ENCODE peak calls at places on chromosomes 16 and 17, in six cellular contexts. One of them, this sample, is unnamed.

GRCh38 chr16:85906349-85906748 is 7.4 kb downstream of the IRF8 start:
- DNase-seq in neuronal stem cell: no peak
- DNase-seq in mesenchymal stem cell: no peak
- DNase-seq in mesendoderm: no peak
- DNase-seq in IMR-90: no peak
- DNase-seq in H1: no peak
- DNase-seq in this sample: no peak

GRCh38 chr16:75351183-75351582 is 82.1 kb downstream of the CFDP1 start:
- DNase-seq in H1: no peak
- DNase-seq in IMR-90: peak
- DNase-seq in mesendoderm: no peak
- DNase-seq in neuronal stem cell: no peak
- DNase-seq in mesenchymal stem cell: peak
- DNase-seq in this sample: no peak

GRCh38 chr17:80446645-80447405 is 29.6 kb downstream of the NPTX1 start:
- DNase-seq in IMR-90: peak
- DNase-seq in mesendoderm: no peak
- DNase-seq in mesenchymal stem cell: peak
- DNase-seq in H1: no peak
- DNase-seq in neuronal stem cell: no peak
- DNase-seq in this sample: no peak

GRCh38 chr16:3998793-3999478 is 117.3 kb downstream of the ADCY9 start:
- DNase-seq in H1: no peak
- DNase-seq in mesendoderm: peak
- DNase-seq in mesenchymal stem cell: peak
- DNase-seq in neuronal stem cell: no peak
- DNase-seq in IMR-90: peak
- DNase-seq in this sample: no peak

GRCh38 chr17:13353590-13353989 is 248.1 kb downstream of the HS3ST3A1 start:
- DNase-seq in H1: no peak
- DNase-seq in mesendoderm: no peak
- DNase-seq in IMR-90: peak
- DNase-seq in neuronal stem cell: no peak
- DNase-seq in mesenchymal stem cell: peak
- DNase-seq in this sample: no peak

GRCh38 chr17:81317992-81318391 is 22.9 kb upstream of the SLC38A10 start:
- DNase-seq in mesenchymal stem cell: no peak
- DNase-seq in IMR-90: no peak
- DNase-seq in mesendoderm: no peak
- DNase-seq in neuronal stem cell: no peak
- DNase-seq in H1: no peak
- DNase-seq in this sample: peak

GRCh38 chr16:50267651-50268050 is 1.3 kb downstream of the ADCY7 start:
- DNase-seq in H1: no peak
- DNase-seq in mesenchymal stem cell: no peak
- DNase-seq in mesendoderm: no peak
- DNase-seq in IMR-90: no peak
- DNase-seq in neuronal stem cell: no peak
- DNase-seq in this sample: no peak

GRCh38 chr17:66422181-66422580 is 119.8 kb downstream of the PRKCA start:
- DNase-seq in H1: no peak
- DNase-seq in mesenchymal stem cell: no peak
- DNase-seq in mesendoderm: no peak
- DNase-seq in IMR-90: peak
- DNase-seq in neuronal stem cell: no peak
- DNase-seq in this sample: no peak

GRCh38 chr16:89410794-89411309 is 79.5 kb downstream of the ANKRD11 start:
- DNase-seq in mesenchymal stem cell: peak
- DNase-seq in IMR-90: peak
- DNase-seq in neuronal stem cell: no peak
- DNase-seq in mesendoderm: no peak
- DNase-seq in H1: no peak
- DNase-seq in this sample: no peak

GRCh38 chr17:72657467-72658317 is 434.8 kb downstream of the SLC39A11 start:
- DNase-seq in mesendoderm: peak
- DNase-seq in mesenchymal stem cell: no peak
- DNase-seq in neuronal stem cell: no peak
- DNase-seq in IMR-90: peak
- DNase-seq in H1: no peak
- DNase-seq in this sample: no peak

GRCh38 chr16:3158014-3158497 is 23.2 kb downstream of the ZNF213 start:
- DNase-seq in IMR-90: no peak
- DNase-seq in H1: no peak
- DNase-seq in mesendoderm: peak
- DNase-seq in mesenchymal stem cell: peak
- DNase-seq in neuronal stem cell: peak
- DNase-seq in this sample: no peak

GRCh38 chr16:27110524-27110896 is 43.8 kb downstream of the C16orf82 start:
- DNase-seq in mesenchymal stem cell: peak
- DNase-seq in mesendoderm: no peak
- DNase-seq in neuronal stem cell: no peak
- DNase-seq in IMR-90: no peak
- DNase-seq in H1: no peak
- DNase-seq in this sample: no peak

GRCh38 chr16:46482895-46483294 is 138.3 kb downstream of the SHCBP1 start:
- DNase-seq in IMR-90: no peak
- DNase-seq in mesenchymal stem cell: no peak
- DNase-seq in H1: no peak
- DNase-seq in neuronal stem cell: no peak
- DNase-seq in mesendoderm: no peak
- DNase-seq in this sample: no peak

GRCh38 chr16:87463722-87464690 is 28.8 kb downstream of the ZCCHC14 start:
- DNase-seq in H1: no peak
- DNase-seq in neuronal stem cell: no peak
- DNase-seq in IMR-90: peak
- DNase-seq in mesendoderm: no peak
- DNase-seq in mesenchymal stem cell: peak
- DNase-seq in this sample: no peak

GRCh38 chr16:50259334-50260205 is 6.8 kb upstream of the ADCY7 start:
- DNase-seq in mesenchymal stem cell: peak
- DNase-seq in neuronal stem cell: peak
- DNase-seq in IMR-90: no peak
- DNase-seq in H1: no peak
- DNase-seq in mesendoderm: no peak
- DNase-seq in this sample: no peak

GRCh38 chr16:67393111-67393789 is at the start of gene TPPP3:
- DNase-seq in H1: peak
- DNase-seq in mesenchymal stem cell: peak
- DNase-seq in mesendoderm: peak
- DNase-seq in IMR-90: peak
- DNase-seq in neuronal stem cell: peak
- DNase-seq in this sample: peak

GRCh38 chr17:13531701-13532100 is 70.0 kb downstream of the HS3ST3A1 start:
- DNase-seq in H1: no peak
- DNase-seq in IMR-90: no peak
- DNase-seq in mesenchymal stem cell: no peak
- DNase-seq in mesendoderm: no peak
- DNase-seq in neuronal stem cell: no peak
- DNase-seq in this sample: no peak

GRCh38 chr17:30567231-30568116 is 90.3 kb downstream of the GOSR1 start:
- DNase-seq in mesenchymal stem cell: no peak
- DNase-seq in neuronal stem cell: no peak
- DNase-seq in H1: no peak
- DNase-seq in mesendoderm: no peak
- DNase-seq in IMR-90: no peak
- DNase-seq in this sample: no peak

GRCh38 chr16:76081936-76082335 is 195.3 kb upstream of the CNTNAP4 start:
- DNase-seq in H1: no peak
- DNase-seq in mesenchymal stem cell: no peak
- DNase-seq in mesendoderm: no peak
- DNase-seq in IMR-90: no peak
- DNase-seq in neuronal stem cell: no peak
- DNase-seq in this sample: no peak

GRCh38 chr17:77686903-77687302 is 271.6 kb upstream of the TNRC6C start:
- DNase-seq in neuronal stem cell: no peak
- DNase-seq in mesenchymal stem cell: no peak
- DNase-seq in IMR-90: no peak
- DNase-seq in mesendoderm: no peak
- DNase-seq in H1: no peak
- DNase-seq in this sample: no peak

DNA sequence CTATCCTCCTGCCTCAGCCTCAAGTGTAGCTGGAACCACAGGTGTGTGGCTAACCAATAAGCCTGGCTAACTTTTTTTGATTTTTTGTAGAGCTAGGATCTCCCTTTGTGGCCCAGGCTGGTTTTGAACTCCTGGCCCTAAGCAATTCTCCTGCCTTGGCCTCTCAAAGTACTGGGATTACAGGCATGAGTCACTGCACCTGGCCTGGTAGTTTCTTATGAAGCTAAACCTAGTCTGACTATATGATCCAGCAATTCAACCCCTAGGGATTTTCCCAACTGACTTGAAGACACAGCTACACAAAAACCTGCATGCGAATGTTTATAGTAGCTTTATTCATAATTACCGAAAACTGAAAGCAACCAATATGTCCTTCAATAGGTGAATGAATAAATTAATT is 176.2 kb upstream of the IRX3 start:
- DNase-seq in IMR-90: no peak
- DNase-seq in H1: no peak
- DNase-seq in neuronal stem cell: no peak
- DNase-seq in mesenchymal stem cell: no peak
- DNase-seq in mesendoderm: no peak
- DNase-seq in this sample: no peak
- H2AK5ac ChIP-seq in IMR-90: no peak
- H2AK5ac ChIP-seq in H1: no peak
- H2AK5ac ChIP-seq in neuronal stem cell: no peak
- H2AK5ac ChIP-seq in mesenchymal stem cell: no peak
- H2AK5ac ChIP-seq in mesendoderm: no peak
- H2AK5ac ChIP-seq in this sample: no peak

GRCh38 chr17:29158515-29159275 is 21.5 kb downstream of the MYO18A start:
- DNase-seq in mesenchymal stem cell: peak
- DNase-seq in mesendoderm: peak
- DNase-seq in IMR-90: peak
- DNase-seq in neuronal stem cell: no peak
- DNase-seq in H1: no peak
- DNase-seq in this sample: no peak
- H3K18ac ChIP-seq in mesenchymal stem cell: peak
- H3K18ac ChIP-seq in mesendoderm: no peak
- H3K18ac ChIP-seq in IMR-90: peak
- H3K18ac ChIP-seq in neuronal stem cell: no peak
- H3K18ac ChIP-seq in H1: no peak
- H3K18ac ChIP-seq in this sample: no peak

GRCh38 chr16:1378804-1379053 is 27.0 kb downstream of the GNPTG start:
- DNase-seq in neuronal stem cell: no peak
- DNase-seq in mesendoderm: no peak
- DNase-seq in mesenchymal stem cell: no peak
- DNase-seq in H1: no peak
- DNase-seq in IMR-90: no peak
- DNase-seq in this sample: no peak

GRCh38 chr16:1377406-1378010 is 25.8 kb downstream of the GNPTG start:
- DNase-seq in mesendoderm: no peak
- DNase-seq in neuronal stem cell: no peak
- DNase-seq in mesenchymal stem cell: no peak
- DNase-seq in H1: no peak
- DNase-seq in IMR-90: no peak
- DNase-seq in this sample: no peak

GRCh38 chr16:1379863-1380174 is 28.1 kb downstream of the GNPTG start:
- DNase-seq in IMR-90: no peak
- DNase-seq in mesendoderm: peak
- DNase-seq in neuronal stem cell: no peak
- DNase-seq in H1: no peak
- DNase-seq in mesenchymal stem cell: no peak
- DNase-seq in this sample: peak

GRCh38 chr16:1379054-1379862 is 27.5 kb downstream of the GNPTG start:
- DNase-seq in IMR-90: peak
- DNase-seq in H1: peak
- DNase-seq in mesenchymal stem cell: peak
- DNase-seq in neuronal stem cell: peak
- DNase-seq in mesendoderm: peak
- DNase-seq in this sample: no peak

GRCh38 chr16:1378087-1378803 is 26.5 kb downstream of the GNPTG start:
- DNase-seq in IMR-90: no peak
- DNase-seq in H1: no peak
- DNase-seq in mesendoderm: no peak
- DNase-seq in neuronal stem cell: no peak
- DNase-seq in mesenchymal stem cell: no peak
- DNase-seq in this sample: no peak
- H4K8ac ChIP-seq in IMR-90: peak
- H4K8ac ChIP-seq in H1: peak
- H4K8ac ChIP-seq in mesendoderm: no peak
- H4K8ac ChIP-seq in neuronal stem cell: no peak
- H4K8ac ChIP-seq in mesenchymal stem cell: peak
- H4K8ac ChIP-seq in this sample: no peak

DNA sequence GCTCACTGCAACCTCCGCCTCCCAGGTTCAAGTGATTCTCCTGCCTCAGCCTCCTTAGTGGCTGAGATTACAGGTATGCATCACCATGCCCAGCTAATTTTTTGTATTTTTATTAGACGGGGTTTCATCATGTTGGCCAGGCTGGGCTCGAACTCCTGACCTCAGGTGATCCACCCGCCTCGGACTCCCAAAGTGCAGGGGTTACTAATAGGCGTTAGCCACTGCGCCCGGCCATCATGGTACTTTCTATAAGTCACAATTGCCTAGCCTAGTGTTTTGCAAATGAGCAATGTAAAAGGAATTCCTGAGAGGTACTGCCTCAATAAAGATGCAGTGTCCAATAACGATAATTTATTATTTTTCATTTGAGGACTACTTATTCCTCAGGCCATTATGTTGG is 13.9 kb upstream of the PSMC3IP start:
- DNase-seq in mesenchymal stem cell: no peak
- DNase-seq in H1: no peak
- DNase-seq in IMR-90: no peak
- DNase-seq in neuronal stem cell: no peak
- DNase-seq in mesendoderm: no peak
- DNase-seq in this sample: no peak
- H2AK5ac ChIP-seq in mesenchymal stem cell: no peak
- H2AK5ac ChIP-seq in H1: no peak
- H2AK5ac ChIP-seq in IMR-90: no peak
- H2AK5ac ChIP-seq in neuronal stem cell: no peak
- H2AK5ac ChIP-seq in mesendoderm: no peak
- H2AK5ac ChIP-seq in this sample: no peak

This sample was measured in H9.